ENCODE peak calls at places on chromosomes 13 and 19, in six cellular contexts. K is cardiac fibroblast; R is stimulated activated CD4-positive, alpha-beta T cell treated with anti-CD3 and anti-CD28 coated beads, Interleukin-12 subunit alpha, Interleukin-12 subunit beta, amount 100 ng/mL, for 24 hours; Y is fibroblast of pulmonary artery; G is GOT3; H is GDM1. V is an unnamed sample.

GRCh38 chr19:14775855-14776254 is 2.5 kb downstream of the ADGRE2 start:
- DNase-seq in Y (no peak), R (no peak), K (no peak), H (peak; percentile 72), G (no peak), V (no peak)

GRCh38 chr13:51269039-51269438 is 46.8 kb downstream of the FAM124A start:
- DNase-seq in H (no peak), R (no peak), G (no peak), K (peak; percentile 33), Y (peak; percentile 37), V (no peak)

GRCh38 chr19:497476-497860 is 1.2 kb downstream of the MADCAM1 start:
- DNase-seq in K (no peak), G (no peak), R (no peak), Y (no peak), H (no peak), V (no peak)

GRCh38 chr19:42273407-42274064 is 4.5 kb downstream of the CIC start:
- DNase-seq in K (no peak), G (no peak), Y (no peak), H (no peak), R (no peak), V (no peak)

GRCh38 chr19:17325881-17326594 is 8.6 kb downstream of the ANO8 start:
- DNase-seq in K (no peak), Y (no peak), H (no peak), R (no peak), G (no peak), V (no peak)

GRCh38 chr19:10516671-10517286 is 468 bp downstream of the S1PR5 start:
- DNase-seq in R (no peak), H (no peak), K (no peak), G (no peak), Y (no peak), V (no peak)

GRCh38 chr13:40220299-40220935 is 446.0 kb downstream of the FOXO1 start:
- DNase-seq in Y (peak; percentile 48), H (no peak), R (no peak), G (no peak), K (peak; percentile 59), V (no peak)

GRCh38 chr19:3725640-3726310 is 17.6 kb downstream of the TJP3 start:
- DNase-seq in K (no peak), R (no peak), H (no peak), G (no peak), Y (no peak), V (peak; percentile 98)

GRCh38 chr13:99313473-99313872 is 6.3 kb upstream of the GPR183 start:
- DNase-seq in G (no peak), Y (peak; percentile 36), R (no peak), H (no peak), K (peak; percentile 29), V (no peak)

GRCh38 chr13:113178070-113178895 is 19.8 kb downstream of the PROZ start:
- DNase-seq in G (no peak), R (no peak), K (peak; percentile 81), Y (peak; percentile 89), H (no peak), V (no peak)

GRCh38 chr19:40286674-40287421 is 1.7 kb upstream of the AKT2 start:
- DNase-seq in G (no peak), K (no peak), H (no peak), Y (no peak), R (no peak), V (no peak)

GRCh38 chr13:51819544-51819943 is 15.6 kb upstream of the DHRS12 start:
- DNase-seq in K (no peak), H (no peak), Y (no peak), G (no peak), R (no peak), V (no peak)

GRCh38 chr19:18915639-18916038 is 3.5 kb downstream of the COPE start:
- DNase-seq in H (no peak), G (no peak), Y (peak; percentile 56), K (peak; percentile 56), R (no peak), V (peak; percentile 59)

GRCh38 chr13:43516401-43516826 is 270.4 kb downstream of the ENOX1 start:
- DNase-seq in K (peak; percentile 91), G (no peak), R (no peak), H (no peak), Y (peak; percentile 76), V (no peak)

GRCh38 chr19:46861691-46862503 is 1.1 kb downstream of the ARHGAP35 start:
- DNase-seq in G (no peak), R (no peak), H (peak; percentile 6), K (peak; percentile 28), Y (no peak), V (peak; percentile 40)

GRCh38 chr19:57056972-57057371 is 62.8 kb upstream of the USP29 start:
- DNase-seq in Y (peak; percentile 20), R (no peak), K (peak; percentile 57), H (no peak), G (no peak), V (no peak)

GRCh38 chr13:22111152-22111783 is 440.4 kb downstream of the FGF9 start:
- DNase-seq in R (no peak), G (no peak), Y (no peak), H (no peak), K (no peak), V (no peak)

GRCh38 chr19:3323026-3323425 is 43.4 kb upstream of the NFIC start:
- DNase-seq in Y (no peak), G (no peak), R (no peak), K (no peak), H (no peak), V (no peak)

V was measured in small intestine.